ENCODE peak calls at places on chromosome 21, in four cellular contexts. F is neuronal stem cell, R is H9, S is H1. G is an unnamed sample.

GRCh38 chr21:42703936-42704335 is 50.5 kb downstream of the PDE9A start:
- DNase-seq in F (no peak), R (no peak), S (no peak), G (no peak)

GRCh38 chr21:15421947-15422346 is 307.8 kb upstream of the USP25 start:
- DNase-seq in F (no peak), R (no peak), S (no peak), G (no peak)

GRCh38 chr21:14620152-14620551 is 74.0 kb upstream of the SAMSN1 start:
- DNase-seq in F (no peak), R (no peak), S (no peak), G (no peak)

GRCh38 chr21:25343774-25344545 is 263.3 kb downstream of the MRPL39 start:
- DNase-seq in F (no peak), R (no peak), S (no peak), G (no peak)

GRCh38 chr21:33544451-33544850 is 1.6 kb downstream of the SON start:
- DNase-seq in F (no peak), R (no peak), S (no peak), G (no peak)

GRCh38 chr21:39705849-39706248 is 39.1 kb upstream of the IGSF5 start:
- DNase-seq in F (no peak), R (no peak), S (no peak), G (no peak)

GRCh38 chr21:34148826-34149558 is 75.6 kb downstream of the MRPS6 start:
- DNase-seq in F (no peak), R (no peak), S (no peak), G (peak)

GRCh38 chr21:32412162-32412997 is at the start of gene EVA1C:
- DNase-seq in F (no peak), R (peak), S (no peak), G (no peak)

GRCh38 chr21:33268736-33269441 is 2.7 kb downstream of the IL10RB start:
- DNase-seq in F (no peak), R (no peak), S (no peak), G (peak)

DNA sequence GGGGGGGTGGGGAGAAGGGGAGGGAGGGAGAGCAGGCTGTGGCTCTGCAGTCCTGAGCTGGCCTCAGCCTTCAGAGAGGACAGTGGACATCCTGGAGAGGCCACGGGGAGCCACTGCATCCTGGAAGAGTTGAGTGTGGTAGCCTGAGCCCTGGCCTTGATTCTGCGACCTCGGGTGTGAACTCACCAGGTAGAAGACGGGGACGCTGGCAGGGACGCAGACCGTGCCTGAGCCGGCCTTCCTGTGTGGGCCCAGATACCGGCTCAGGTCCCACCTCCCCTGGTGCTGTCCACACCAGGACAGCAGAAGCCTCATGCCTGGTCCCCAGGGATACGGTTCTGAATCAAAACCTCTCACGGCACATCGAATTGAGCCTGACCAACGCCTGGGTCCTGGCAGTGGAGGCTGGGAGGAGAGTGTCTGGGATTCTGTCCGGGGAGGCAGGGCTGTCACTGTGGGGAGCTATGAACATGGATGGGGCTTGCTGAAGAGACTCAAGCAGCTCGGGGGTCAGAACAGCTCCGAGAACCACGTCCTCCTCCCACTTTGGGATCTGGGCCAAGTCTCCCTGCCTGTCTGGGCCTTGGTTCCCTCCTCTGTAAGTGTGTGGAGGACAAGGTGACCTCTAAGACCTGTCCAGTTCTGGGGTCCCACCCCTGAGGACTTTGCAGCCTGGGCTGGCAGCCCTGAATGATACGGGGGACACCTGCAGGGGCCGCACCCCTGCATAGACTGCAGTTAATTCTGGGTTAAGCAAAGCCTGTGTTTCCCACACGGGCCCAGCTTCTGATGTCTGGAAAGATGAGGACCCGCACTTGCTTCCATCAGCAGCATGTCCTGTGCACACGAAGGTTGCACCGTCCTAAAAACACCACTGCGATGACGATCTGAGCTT is 30.4 kb downstream of the RRP1 start:
- DNase-seq in F (no peak), R (no peak), S (no peak), G (no peak)
- H2BK5ac ChIP-seq in F (no peak), R (no peak), S (no peak), G (no peak)

GRCh38 chr21:28229811-28230210 is 762.9 kb downstream of the LTN1 start:
- DNase-seq in F (no peak), R (no peak), S (no peak), G (peak)
- H4K91ac ChIP-seq in F (no peak), R (no peak), S (no peak), G (no peak)

DNA sequence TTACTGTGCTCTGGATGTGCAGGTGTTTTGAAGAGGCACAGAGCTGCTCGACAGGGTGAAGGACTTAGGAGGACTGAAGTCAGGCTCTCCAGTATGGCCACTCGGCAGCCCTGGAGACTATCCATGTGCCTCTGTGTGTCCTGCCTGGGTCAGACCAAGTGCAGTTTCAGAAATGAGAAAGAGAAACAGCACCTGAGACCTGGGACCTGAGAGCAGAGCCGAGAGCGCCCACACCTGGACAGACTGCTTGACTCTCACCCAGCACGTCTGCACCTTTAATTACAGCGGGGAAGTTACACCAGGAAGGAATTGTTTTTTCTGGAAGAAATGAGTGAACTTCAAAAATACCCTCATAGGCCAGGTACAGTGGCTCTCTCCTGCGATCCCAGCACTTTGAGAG is 59.7 kb upstream of the COL6A1 start:
- DNase-seq in F (no peak), R (no peak), S (no peak), G (no peak)
- H2BK5ac ChIP-seq in F (no peak), R (no peak), S (no peak), G (no peak)

DNA sequence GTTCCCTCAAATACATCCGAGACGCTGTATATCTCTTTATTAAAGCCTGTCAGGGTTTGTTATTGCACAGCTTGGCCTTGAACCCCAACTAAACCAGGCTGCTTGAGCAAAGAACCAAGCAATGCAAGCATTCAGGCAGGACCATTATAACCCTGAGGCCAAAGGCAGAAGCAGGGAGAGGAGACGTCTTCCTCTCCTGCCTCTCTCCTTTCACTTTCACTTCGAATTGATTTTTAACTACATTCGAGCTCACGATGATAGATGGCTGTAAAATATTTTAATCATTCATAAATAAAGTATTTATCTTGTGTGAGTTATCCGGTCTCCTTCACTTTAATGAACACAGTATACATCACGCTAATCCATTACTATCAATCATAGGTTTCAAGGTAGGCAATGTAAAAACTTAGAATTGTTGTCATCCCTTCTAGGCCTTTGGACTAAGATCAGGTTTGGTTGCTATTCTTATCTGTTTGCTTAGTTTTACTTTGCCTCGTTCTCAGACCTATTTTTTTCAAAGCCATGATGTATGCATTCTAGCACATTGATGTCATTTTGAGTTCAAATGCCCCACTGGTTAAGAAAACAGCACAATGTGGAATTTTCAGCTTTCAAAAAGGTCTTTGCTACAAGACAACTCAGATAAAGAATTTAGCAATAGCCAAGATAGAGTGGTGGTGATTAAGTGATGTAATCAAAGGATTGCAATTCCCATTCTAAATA is 480.2 kb upstream of the RUNX1 start:
- DNase-seq in F (no peak), R (no peak), S (no peak), G (no peak)
- H4K91ac ChIP-seq in F (no peak), R (no peak), S (no peak), G (no peak)

DNA sequence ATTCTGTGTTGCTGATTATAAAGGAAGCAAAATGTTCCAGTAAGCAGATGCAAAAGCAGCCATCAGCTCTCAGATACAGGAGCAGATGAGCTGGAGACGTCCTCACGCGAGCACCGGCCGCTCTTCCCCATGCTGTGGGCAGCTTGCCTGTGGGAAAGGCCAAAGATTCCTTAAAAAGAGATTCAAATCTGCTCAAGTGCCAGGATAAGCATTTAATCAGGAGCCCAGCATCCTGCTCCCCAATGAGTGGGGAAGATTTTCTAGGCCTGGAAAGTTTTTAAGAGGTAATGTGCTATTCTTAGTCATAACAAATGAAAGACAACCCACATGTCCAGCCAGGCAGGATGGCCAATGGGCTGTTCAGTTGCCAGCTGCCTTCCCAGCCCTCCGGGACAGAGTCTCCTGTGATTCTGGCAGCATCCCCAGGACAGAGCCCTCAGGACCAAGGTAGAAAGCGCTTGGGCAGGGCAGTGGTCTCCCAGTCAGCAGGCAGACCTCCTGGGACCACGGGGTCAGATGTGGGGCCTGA is 108.2 kb upstream of the TMPRSS2 start:
- DNase-seq in F (no peak), R (no peak), S (no peak), G (no peak)
- H2BK5ac ChIP-seq in F (no peak), R (no peak), S (no peak), G (no peak)

GRCh38 chr21:38266732-38267131 is 9.9 kb downstream of the KCNJ15 start:
- DNase-seq in F (no peak), R (no peak), S (no peak), G (peak)

GRCh38 chr21:38269567-38269917 is 12.8 kb downstream of the KCNJ15 start:
- DNase-seq in F (no peak), R (no peak), S (no peak), G (no peak)

GRCh38 chr21:38268859-38269566 is 12.2 kb downstream of the KCNJ15 start:
- DNase-seq in F (no peak), R (no peak), S (no peak), G (no peak)

GRCh38 chr21:38267136-38267535 is 10.3 kb downstream of the KCNJ15 start:
- DNase-seq in F (no peak), R (no peak), S (no peak), G (no peak)

DNA sequence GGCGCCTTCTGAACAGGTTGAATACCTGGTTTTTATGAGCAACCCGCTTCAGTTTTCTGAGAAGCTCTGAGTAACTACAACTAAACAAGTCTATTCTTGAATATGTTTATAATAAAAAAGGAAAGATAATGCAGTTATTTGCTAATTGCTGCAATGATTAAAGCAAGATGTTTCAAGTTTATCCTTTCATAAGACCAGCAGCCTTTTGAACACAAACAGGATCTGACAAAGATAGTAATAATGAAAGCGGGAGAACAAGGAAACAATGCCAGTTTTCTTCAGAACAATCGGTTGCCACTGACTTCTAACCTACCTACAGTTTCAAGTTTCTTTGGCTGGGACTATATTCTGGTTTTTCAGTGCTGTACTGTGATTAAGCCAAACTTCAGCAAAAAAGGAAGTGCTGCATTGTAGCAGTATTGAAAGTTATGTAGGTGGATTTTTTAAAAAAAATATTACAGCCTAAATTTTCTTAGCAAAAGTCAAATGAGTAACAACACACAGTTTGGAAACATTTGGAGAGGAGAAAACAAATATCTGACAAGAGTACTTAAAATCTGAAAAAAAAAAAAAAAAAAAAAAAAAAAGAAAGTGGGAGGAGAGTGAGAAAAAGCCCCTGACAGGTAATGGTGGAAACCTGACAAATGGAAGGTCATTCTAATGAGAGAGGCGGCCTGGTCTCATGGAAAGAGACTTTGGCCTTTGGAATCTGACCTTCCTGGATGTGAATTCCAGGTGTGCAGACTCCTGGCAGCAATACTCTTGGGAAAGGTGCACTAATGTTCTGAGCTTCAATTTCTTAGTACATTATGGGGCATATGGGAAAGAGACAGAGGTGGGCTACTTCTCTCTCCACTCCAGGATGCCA is 11.4 kb downstream of the KCNJ15 start:
- DNase-seq in F (no peak), R (no peak), S (no peak), G (no peak)
- H4K91ac ChIP-seq in F (no peak), R (no peak), S (no peak), G (peak)

GRCh38 chr21:37460196-37460595 is 93.6 kb downstream of the DYRK1A start:
- DNase-seq in F (peak), R (peak), S (no peak), G (peak)

GRCh38 chr21:37462087-37462861 is 95.7 kb downstream of the DYRK1A start:
- DNase-seq in F (no peak), R (no peak), S (no peak), G (no peak)

GRCh38 chr21:37461494-37461893 is 94.9 kb downstream of the DYRK1A start:
- DNase-seq in F (no peak), R (no peak), S (no peak), G (no peak)

GRCh38 chr21:37459575-37459974 is 93.0 kb downstream of the DYRK1A start:
- DNase-seq in F (no peak), R (no peak), S (no peak), G (no peak)

DNA sequence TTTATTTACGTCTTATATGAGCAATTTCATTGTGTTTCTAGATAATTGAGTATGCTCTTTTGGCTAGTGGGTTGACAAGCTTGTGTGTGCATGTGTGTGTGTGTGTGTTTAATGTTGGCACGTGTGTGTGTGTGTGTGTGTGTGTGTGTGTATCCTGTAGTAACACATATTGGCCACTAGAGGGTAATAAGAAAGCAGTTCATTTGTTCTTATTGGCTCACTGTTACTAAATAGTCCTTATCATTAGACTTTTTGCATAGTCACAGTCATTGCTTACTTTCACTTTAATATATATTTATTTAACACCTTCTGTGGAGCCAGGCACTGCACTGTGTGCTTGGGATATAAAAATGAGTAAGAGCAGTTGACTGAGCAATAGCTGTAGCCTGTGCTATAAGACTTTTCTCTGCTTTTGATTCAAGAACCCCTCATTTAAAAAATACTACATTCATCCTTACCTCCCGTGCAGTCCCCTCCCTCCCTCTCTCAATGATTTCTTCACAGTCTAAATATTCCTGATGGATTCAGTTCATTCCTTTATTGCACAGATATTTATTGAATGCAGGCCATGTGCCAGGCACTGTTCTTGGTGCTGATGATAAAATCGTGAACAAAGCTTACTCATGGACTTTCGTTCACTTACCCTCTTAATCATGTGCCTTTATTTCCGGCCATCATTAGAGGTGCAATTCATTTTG is 96.7 kb downstream of the DYRK1A start:
- DNase-seq in F (no peak), R (no peak), S (no peak), G (peak)
- H2BK5ac ChIP-seq in F (no peak), R (no peak), S (no peak), G (no peak)

GRCh38 chr21:43985690-43986251 is 26.3 kb upstream of the TRAPPC10 start:
- DNase-seq in F (no peak), R (peak), S (no peak), G (no peak)
- H4K91ac ChIP-seq in F (no peak), R (no peak), S (peak), G (no peak)

GRCh38 chr21:26909972-26910371 is 56.9 kb downstream of the ADAMTS5 start:
- DNase-seq in F (peak), R (peak), S (peak), G (peak)
- H2BK5ac ChIP-seq in F (no peak), R (no peak), S (peak), G (no peak)